ENCODE peak calls at places on chromosomes 1 and 21, in nine cellular contexts. One of them, this sample, is unnamed.
A peak's percentile ranks its signal among the peaks of the same experiment; 100 is the strongest.

GRCh38 chr1:226185153-226186036 is 1.1 kb downstream of the ACBD3 start:
- DNase-seq in NCI-H1092: no peak
- DNase-seq in HTR-8/SVneo: no peak
- DNase-seq in AG08395: peak; percentile 30
- DNase-seq in NCI-H2081: no peak
- DNase-seq in body of pancreas: no peak
- DNase-seq in lung microvascular endothelial cell: peak; percentile 36
- DNase-seq in NCI-H345: no peak
- DNase-seq in left colon: no peak
- DNase-seq in this sample: no peak

GRCh38 chr1:1777950-1778826 is at the start of gene NADK:
- DNase-seq in left colon: no peak
- DNase-seq in NCI-H345: peak; percentile 61
- DNase-seq in NCI-H1092: peak; percentile 31
- DNase-seq in body of pancreas: peak; percentile 68
- DNase-seq in HTR-8/SVneo: peak; percentile 83
- DNase-seq in NCI-H2081: peak; percentile 69
- DNase-seq in AG08395: peak; percentile 93
- DNase-seq in lung microvascular endothelial cell: peak; percentile 61
- DNase-seq in this sample: peak; percentile 55

GRCh38 chr1:30188329-30188728 is 535.1 kb downstream of the MATN1 start:
- DNase-seq in body of pancreas: no peak
- DNase-seq in AG08395: no peak
- DNase-seq in lung microvascular endothelial cell: no peak
- DNase-seq in left colon: no peak
- DNase-seq in NCI-H1092: no peak
- DNase-seq in NCI-H2081: no peak
- DNase-seq in NCI-H345: no peak
- DNase-seq in HTR-8/SVneo: no peak
- DNase-seq in this sample: no peak

GRCh38 chr1:189787201-189787600 is 690.5 kb downstream of the BRINP3 start:
- DNase-seq in AG08395: no peak
- DNase-seq in HTR-8/SVneo: no peak
- DNase-seq in left colon: no peak
- DNase-seq in body of pancreas: peak; percentile 13
- DNase-seq in lung microvascular endothelial cell: no peak
- DNase-seq in NCI-H345: no peak
- DNase-seq in NCI-H1092: no peak
- DNase-seq in NCI-H2081: no peak
- DNase-seq in this sample: no peak

GRCh38 chr1:101293461-101294045 is 56.7 kb downstream of the S1PR1 start:
- DNase-seq in lung microvascular endothelial cell: peak; percentile 33
- DNase-seq in HTR-8/SVneo: peak; percentile 14
- DNase-seq in NCI-H2081: no peak
- DNase-seq in AG08395: no peak
- DNase-seq in NCI-H345: no peak
- DNase-seq in left colon: no peak
- DNase-seq in body of pancreas: no peak
- DNase-seq in NCI-H1092: no peak
- DNase-seq in this sample: no peak

GRCh38 chr21:32094792-32095191 is 184.1 kb downstream of the MIS18A start:
- DNase-seq in NCI-H2081: no peak
- DNase-seq in HTR-8/SVneo: no peak
- DNase-seq in left colon: no peak
- DNase-seq in NCI-H1092: no peak
- DNase-seq in lung microvascular endothelial cell: peak; percentile 28
- DNase-seq in body of pancreas: no peak
- DNase-seq in AG08395: peak; percentile 64
- DNase-seq in NCI-H345: no peak
- DNase-seq in this sample: no peak

GRCh38 chr21:42461185-42461520 is 34.9 kb downstream of the RSPH1 start:
- DNase-seq in NCI-H345: no peak
- DNase-seq in left colon: peak; percentile 55
- DNase-seq in AG08395: no peak
- DNase-seq in NCI-H2081: no peak
- DNase-seq in lung microvascular endothelial cell: no peak
- DNase-seq in NCI-H1092: no peak
- DNase-seq in HTR-8/SVneo: no peak
- DNase-seq in body of pancreas: peak; percentile 5
- DNase-seq in this sample: no peak

GRCh38 chr1:20028726-20029125 is 41.3 kb upstream of the PLA2G5 start:
- DNase-seq in NCI-H2081: no peak
- DNase-seq in body of pancreas: no peak
- DNase-seq in HTR-8/SVneo: no peak
- DNase-seq in AG08395: no peak
- DNase-seq in lung microvascular endothelial cell: no peak
- DNase-seq in NCI-H1092: no peak
- DNase-seq in left colon: no peak
- DNase-seq in NCI-H345: no peak
- DNase-seq in this sample: no peak

GRCh38 chr1:192892934-192893333 is 84.1 kb downstream of the RGS2 start:
- DNase-seq in HTR-8/SVneo: no peak
- DNase-seq in lung microvascular endothelial cell: no peak
- DNase-seq in body of pancreas: no peak
- DNase-seq in AG08395: no peak
- DNase-seq in NCI-H1092: no peak
- DNase-seq in NCI-H2081: no peak
- DNase-seq in left colon: no peak
- DNase-seq in NCI-H345: no peak
- DNase-seq in this sample: no peak

GRCh38 chr21:36613064-36613463 is 85.9 kb upstream of the SIM2 start:
- DNase-seq in NCI-H2081: no peak
- DNase-seq in AG08395: no peak
- DNase-seq in lung microvascular endothelial cell: peak; percentile 74
- DNase-seq in body of pancreas: no peak
- DNase-seq in HTR-8/SVneo: no peak
- DNase-seq in left colon: no peak
- DNase-seq in NCI-H345: no peak
- DNase-seq in NCI-H1092: no peak
- DNase-seq in this sample: no peak